ENCODE peak calls at places on chromosomes 13 and 19, in seven cellular contexts. X is endothelial cell of umbilical vein, N is A549, P is lower leg skin, I is adrenal gland, D is uterus, C is IMR-90. A is an unnamed sample.

GRCh38 chr13:22081430-22081829 is 410.6 kb downstream of the FGF9 start:
- DNase-seq in X (no peak), N (no peak), P (no peak), I (no peak), D (no peak), C (no peak), A (no peak)

GRCh38 chr13:72113070-72113469 is 246.1 kb upstream of the DACH1 start:
- DNase-seq in X (no peak), N (no peak), P (no peak), I (no peak), D (no peak), C (no peak), A (no peak)

GRCh38 chr19:4914736-4915501 is 5.6 kb downstream of the UHRF1 start:
- DNase-seq in X (peak), N (peak), P (peak), I (no peak), D (no peak), C (peak), A (peak)

GRCh38 chr19:30344446-30345425 is 27.4 kb upstream of the ZNF536 start:
- DNase-seq in X (no peak), N (peak), P (peak), I (peak), D (no peak), C (no peak), A (no peak)

GRCh38 chr13:27182844-27183497 is 11.4 kb upstream of the USP12 start:
- DNase-seq in X (peak), N (peak), P (no peak), I (peak), D (no peak), C (peak), A (no peak)

GRCh38 chr19:33746159-33746558 is 50.5 kb upstream of the KCTD15 start:
- DNase-seq in X (no peak), N (no peak), P (no peak), I (no peak), D (no peak), C (no peak), A (no peak)

GRCh38 chr19:44823373-44823698 is 14.4 kb downstream of the BCAM start:
- DNase-seq in X (no peak), N (no peak), P (no peak), I (no peak), D (no peak), C (no peak), A (no peak)

GRCh38 chr13:60619461-60619860 is 222.4 kb downstream of the TDRD3 start:
- DNase-seq in X (no peak), N (no peak), P (no peak), I (no peak), D (no peak), C (no peak), A (no peak)

GRCh38 chr19:3366104-3366760 is at the start of gene NFIC:
- DNase-seq in X (peak), N (peak), P (peak), I (peak), D (peak), C (peak), A (peak)

GRCh38 chr19:16477311-16477710 is 5.5 kb upstream of the EPS15L1 start:
- DNase-seq in X (no peak), N (no peak), P (no peak), I (no peak), D (no peak), C (no peak), A (no peak)

GRCh38 chr19:48569814-48570213 is 17.8 kb downstream of the SULT2B1 start:
- DNase-seq in X (no peak), N (no peak), P (no peak), I (no peak), D (no peak), C (peak), A (no peak)

GRCh38 chr19:1904385-1905070 is 671 bp upstream of the ADAT3 start:
- DNase-seq in X (no peak), N (no peak), P (no peak), I (no peak), D (peak), C (no peak), A (no peak)
- TF ChIP-seq POLR2A in X (no peak), N (no peak), P (no peak), I (no peak), D (no peak), C (no peak), A (no peak)

GRCh38 chr19:8020681-8021080 is 15.2 kb upstream of the ELAVL1 start:
- DNase-seq in X (no peak), N (no peak), P (no peak), I (no peak), D (no peak), C (no peak), A (no peak)

GRCh38 chr19:8021374-8021773 is 15.9 kb upstream of the ELAVL1 start:
- DNase-seq in X (no peak), N (no peak), P (no peak), I (no peak), D (no peak), C (no peak), A (no peak)

GRCh38 chr19:8022275-8022674 is 16.8 kb upstream of the ELAVL1 start:
- DNase-seq in X (no peak), N (no peak), P (no peak), I (no peak), D (no peak), C (no peak), A (no peak)

GRCh38 chr19:8023371-8023770 is 17.9 kb upstream of the ELAVL1 start:
- DNase-seq in X (no peak), N (no peak), P (no peak), I (no peak), D (no peak), C (no peak), A (no peak)

GRCh38 chr19:8017808-8018207 is 12.4 kb upstream of the ELAVL1 start:
- DNase-seq in X (no peak), N (no peak), P (no peak), I (no peak), D (no peak), C (no peak), A (peak)
- TF ChIP-seq CTCF in X (no peak), N (no peak), P (no peak), I (no peak), D (no peak), C (no peak), A (no peak)

GRCh38 chr19:56315076-56315828 is 613 bp upstream of the ZSCAN5A start:
- DNase-seq in X (peak), N (peak), P (peak), I (peak), D (peak), C (peak), A (peak)

GRCh38 chr19:56312787-56313343 is 1.8 kb downstream of the ZSCAN5A start:
- DNase-seq in X (no peak), N (no peak), P (no peak), I (no peak), D (no peak), C (no peak), A (no peak)

GRCh38 chr19:56314018-56314583 is 538 bp downstream of the ZSCAN5A start:
- DNase-seq in X (no peak), N (no peak), P (no peak), I (no peak), D (no peak), C (peak), A (no peak)

GRCh38 chr19:56316728-56317127 is 2.1 kb upstream of the ZSCAN5A start:
- DNase-seq in X (no peak), N (no peak), P (no peak), I (no peak), D (no peak), C (no peak), A (no peak)

DNA sequence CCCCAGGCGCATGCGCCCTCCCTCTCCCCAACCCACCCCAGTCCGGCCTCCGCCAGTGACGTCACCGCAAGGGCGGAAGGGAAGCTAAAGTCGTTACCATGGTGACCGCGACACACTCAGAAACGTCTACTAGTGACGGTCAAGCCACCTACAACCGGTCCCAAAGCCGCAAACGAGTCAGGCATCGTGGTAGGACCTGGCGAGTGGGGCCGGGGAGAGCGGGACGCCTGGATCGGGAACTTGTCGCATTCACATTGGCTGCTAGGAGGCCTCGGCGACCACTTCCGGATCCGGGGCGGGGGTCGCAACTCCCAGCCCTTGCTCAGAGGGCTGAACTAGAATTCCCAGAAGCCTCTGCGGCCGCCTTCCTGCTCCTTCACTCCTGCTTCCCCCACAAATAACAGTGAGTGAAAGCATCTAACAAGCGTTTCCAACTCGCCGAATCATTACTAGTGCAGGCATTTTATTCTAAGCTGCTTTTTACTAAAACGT is at the start of gene ZSCAN5A:
- DNase-seq in X (peak), N (peak), P (peak), I (peak), D (peak), C (peak), A (peak)
- TF ChIP-seq POLR2A in X (peak), N (peak), P (no peak), I (peak), D (no peak), C (peak), A (no peak)

GRCh38 chr19:11693505-11694499 is 44.9 kb downstream of the ZNF823 start:
- DNase-seq in X (no peak), N (no peak), P (no peak), I (peak), D (no peak), C (peak), A (no peak)
- TF ChIP-seq CTCF in X (no peak), N (no peak), P (no peak), I (no peak), D (no peak), C (peak), A (no peak)

GRCh38 chr19:35896643-35897040 is 3.7 kb downstream of the NFKBID start:
- DNase-seq in X (no peak), N (no peak), P (no peak), I (no peak), D (no peak), C (no peak), A (no peak)

GRCh38 chr19:35901055-35901644 is 810 bp upstream of the NFKBID start:
- DNase-seq in X (no peak), N (no peak), P (no peak), I (no peak), D (no peak), C (peak), A (peak)

GRCh38 chr19:35901854-35902661 is at the start of gene HCST:
- DNase-seq in X (no peak), N (no peak), P (no peak), I (no peak), D (no peak), C (peak), A (peak)

GRCh38 chr19:35897706-35898451 is 2.5 kb downstream of the NFKBID start:
- DNase-seq in X (no peak), N (no peak), P (no peak), I (no peak), D (no peak), C (no peak), A (peak)

DNA sequence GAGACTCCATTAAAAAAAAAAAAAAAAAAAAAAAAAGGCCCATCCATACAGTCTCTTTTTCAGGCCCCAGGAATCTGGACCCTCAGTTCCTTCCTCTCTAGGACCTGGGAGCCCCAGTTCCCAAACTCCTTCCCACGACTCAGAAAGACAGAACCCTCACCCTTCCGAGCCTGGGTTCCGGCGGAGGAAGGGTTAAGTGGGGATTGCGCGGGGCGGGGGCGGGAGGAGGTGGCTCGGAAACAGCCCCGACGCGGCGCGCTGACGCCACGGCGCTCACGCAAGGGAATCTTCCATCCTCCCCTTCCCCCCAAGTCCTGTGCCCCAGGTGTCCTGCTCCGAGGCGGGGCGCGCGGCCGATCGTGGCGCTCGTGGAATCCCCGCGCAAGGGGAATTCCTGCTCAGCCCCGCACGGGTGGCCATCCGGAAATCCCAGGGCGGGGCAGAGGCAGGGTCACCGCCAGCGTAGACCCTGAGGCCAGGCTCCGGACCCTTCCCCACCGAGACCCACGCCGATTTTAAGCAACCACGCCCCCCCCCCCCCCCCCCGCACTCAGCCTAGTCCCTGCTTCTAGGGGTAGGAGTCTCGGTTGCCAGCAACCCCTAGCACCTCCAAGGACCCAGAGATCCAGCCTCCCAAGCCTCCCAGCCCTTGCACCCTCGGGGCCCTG is 659 bp downstream of the NFKBID start:
- DNase-seq in X (peak), N (peak), P (peak), I (peak), D (peak), C (peak), A (peak)
- TF ChIP-seq POLR2A in X (no peak), N (peak), P (no peak), I (peak), D (no peak), C (no peak), A (no peak)

GRCh38 chr13:111212517-111212873 is 97.4 kb downstream of the ARHGEF7 start:
- DNase-seq in X (no peak), N (no peak), P (no peak), I (no peak), D (no peak), C (no peak), A (no peak)

GRCh38 chr13:111210488-111210887 is 95.4 kb downstream of the ARHGEF7 start:
- DNase-seq in X (peak), N (no peak), P (no peak), I (no peak), D (no peak), C (peak), A (no peak)

GRCh38 chr13:111210945-111211469 is 95.9 kb downstream of the ARHGEF7 start:
- DNase-seq in X (no peak), N (no peak), P (no peak), I (no peak), D (no peak), C (no peak), A (no peak)

GRCh38 chr13:111210082-111210481 is 95.0 kb downstream of the ARHGEF7 start:
- DNase-seq in X (no peak), N (no peak), P (no peak), I (no peak), D (no peak), C (no peak), A (no peak)

GRCh38 chr13:111211789-111212516 is 96.8 kb downstream of the ARHGEF7 start:
- DNase-seq in X (peak), N (no peak), P (no peak), I (no peak), D (no peak), C (peak), A (no peak)
- TF ChIP-seq CTCF in X (no peak), N (no peak), P (no peak), I (no peak), D (no peak), C (no peak), A (no peak)

GRCh38 chr13:41132512-41133152 is at the start of gene KBTBD6:
- DNase-seq in X (peak), N (peak), P (peak), I (peak), D (peak), C (peak), A (peak)
- TF ChIP-seq POLR2A in X (peak), N (peak), P (no peak), I (peak), D (peak), C (peak), A (no peak)

GRCh38 chr13:32267836-32268439 is 47.2 kb downstream of the ZAR1L start:
- DNase-seq in X (peak), N (no peak), P (no peak), I (no peak), D (no peak), C (no peak), A (no peak)
- TF ChIP-seq CTCF in X (peak), N (no peak), P (no peak), I (no peak), D (no peak), C (peak), A (peak)

GRCh38 chr13:111634410-111634809 is 314.0 kb downstream of the TEX29 start:
- DNase-seq in X (no peak), N (no peak), P (no peak), I (no peak), D (no peak), C (no peak), A (no peak)
- TF ChIP-seq POLR2A in X (no peak), N (no peak), P (no peak), I (no peak), D (no peak), C (no peak), A (no peak)

DNA sequence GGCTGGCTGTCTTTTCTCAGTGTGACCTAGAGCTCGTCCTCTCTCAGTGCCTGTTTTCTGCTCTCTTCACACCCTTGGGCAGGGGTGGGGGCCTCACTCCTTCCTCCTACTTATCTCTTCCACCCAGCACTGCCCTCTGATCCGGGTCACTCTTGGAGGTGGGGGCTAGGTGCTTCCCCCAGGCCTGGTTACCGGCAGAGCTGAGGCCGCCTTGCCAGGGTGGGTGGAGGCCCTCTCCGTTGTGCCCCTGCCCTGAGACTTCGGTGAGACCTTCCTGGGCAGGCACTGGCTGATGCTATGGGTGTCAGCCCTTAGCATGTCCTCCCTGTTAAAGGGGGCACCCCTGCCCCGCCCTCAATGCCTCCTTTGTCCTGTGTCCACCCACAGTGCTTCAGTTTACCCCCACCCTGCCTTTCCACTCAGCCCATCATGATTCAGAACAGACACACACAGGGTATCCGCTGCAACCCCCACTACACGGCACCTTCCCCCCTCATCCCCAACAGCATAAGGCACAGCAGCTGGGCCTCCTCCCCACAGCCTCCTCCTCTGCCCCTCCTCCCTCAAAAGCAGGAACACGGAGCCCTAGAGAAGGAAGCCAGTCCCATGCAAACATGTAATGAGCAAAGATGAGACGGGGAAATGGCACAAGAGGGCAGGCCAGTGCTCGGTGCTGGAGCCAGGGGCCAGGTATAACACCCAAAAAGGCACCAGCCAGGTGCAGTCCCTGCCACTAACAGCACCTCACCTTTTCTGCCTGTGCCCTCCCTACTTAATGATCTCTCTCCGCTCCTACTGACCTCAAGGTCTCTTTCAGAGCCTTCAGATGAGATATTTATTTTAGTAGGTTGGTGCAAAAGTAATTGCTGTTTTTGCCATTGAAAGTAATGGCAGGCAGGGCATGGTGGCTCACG is 9.8 kb downstream of the ZGLP1 start:
- DNase-seq in X (no peak), N (no peak), P (no peak), I (no peak), D (no peak), C (no peak), A (no peak)
- TF ChIP-seq CTCF in X (no peak), N (no peak), P (no peak), I (no peak), D (no peak), C (no peak), A (no peak)